ENCODE peak calls at places on chromosomes 5 and 9, in ten cellular contexts. F, C, M, Q, S, T, E, Y, N and H are unnamed samples. For H3K4me1, the result is how much of the 10 kb centered on the place peaks cover.

GRCh38 chr5:141512390-141513020 is 23.6 kb downstream of the PCDHGC5 start:
- DNase-seq in F (peak), C (peak), M (peak), Q (peak), S (peak), T (peak), E (peak), Y (peak), N (peak), H (peak)

GRCh38 chr5:135443329-135443960 is 3.7 kb downstream of the DCANP1 start:
- DNase-seq in F (no peak), C (peak), M (no peak), Q (no peak), S (no peak), T (no peak), E (no peak), Y (no peak), N (no peak), H (no peak)

GRCh38 chr5:124027441-124027840 is 515.5 kb downstream of the CSNK1G3 start:
- DNase-seq in F (no peak), C (no peak), M (no peak), Q (no peak), S (no peak), T (no peak), E (no peak), Y (no peak), N (no peak), H (no peak)

GRCh38 chr9:106769331-106769730 is 93.6 kb upstream of the ZNF462 start:
- DNase-seq in F (no peak), C (no peak), M (no peak), Q (no peak), S (no peak), T (no peak), E (no peak), Y (no peak), N (no peak), H (no peak)

GRCh38 chr5:135102716-135103696 is 69.0 kb upstream of the PITX1 start:
- DNase-seq in F (no peak), C (no peak), M (no peak), Q (no peak), S (no peak), T (no peak), E (no peak), Y (no peak), N (no peak), H (no peak)

GRCh38 chr5:130476325-130476724 is 572.1 kb downstream of the CHSY3 start:
- DNase-seq in F (no peak), C (no peak), M (no peak), Q (no peak), S (no peak), T (no peak), E (peak), Y (no peak), N (no peak), H (no peak)

GRCh38 chr9:108869092-108869725 is 7.1 kb downstream of the ACTL7A start:
- DNase-seq in F (no peak), C (no peak), M (no peak), Q (no peak), S (no peak), T (peak), E (peak), Y (no peak), N (no peak), H (no peak)

GRCh38 chr5:57232293-57233033 is 58.6 kb downstream of the GPBP1 start:
- DNase-seq in F (no peak), C (no peak), M (no peak), Q (no peak), S (no peak), T (no peak), E (no peak), Y (no peak), N (no peak), H (no peak)

GRCh38 chr9:124812401-124813016 is 35.6 kb downstream of the OLFML2A start:
- DNase-seq in F (peak), C (no peak), M (no peak), Q (no peak), S (peak), T (peak), E (peak), Y (no peak), N (peak), H (no peak)

GRCh38 chr9:81682797-81683196 is 6.5 kb downstream of the TLE1 start:
- DNase-seq in F (no peak), C (peak), M (no peak), Q (peak), S (no peak), T (peak), E (no peak), Y (no peak), N (no peak), H (no peak)

GRCh38 chr9:134413890-134414731 is 87.9 kb downstream of the RXRA start:
- DNase-seq in F (peak), C (no peak), M (no peak), Q (peak), S (no peak), T (peak), E (peak), Y (peak), N (peak), H (peak)

GRCh38 chr5:179339996-179340395 is 5.3 kb downstream of the ADAMTS2 start:
- DNase-seq in F (peak), C (no peak), M (no peak), Q (no peak), S (no peak), T (no peak), E (no peak), Y (no peak), N (no peak), H (no peak)

GRCh38 chr9:8762676-8763075 is 963.1 kb upstream of the DMAC1 start:
- DNase-seq in F (no peak), C (peak), M (no peak), Q (no peak), S (no peak), T (no peak), E (no peak), Y (no peak), N (no peak), H (no peak)

GRCh38 chr5:21152611-21153010 is 1164.6 kb upstream of the CDH18 start:
- DNase-seq in F (no peak), C (no peak), M (no peak), Q (no peak), S (no peak), T (peak), E (peak), Y (no peak), N (no peak), H (no peak)

GRCh38 chr9:137918331-137919094 is 40.9 kb downstream of the CACNA1B start:
- DNase-seq in F (no peak), C (no peak), M (no peak), Q (no peak), S (no peak), T (no peak), E (no peak), Y (no peak), N (no peak), H (no peak)

GRCh38 chr9:98943682-98944129 is at the start of gene COL15A1:
- DNase-seq in F (peak), C (no peak), M (no peak), Q (peak), S (peak), T (peak), E (peak), Y (peak), N (peak), H (peak)

GRCh38 chr5:135979510-135979909 is 24.7 kb upstream of the LECT2 start:
- DNase-seq in F (no peak), C (no peak), M (no peak), Q (no peak), S (no peak), T (peak), E (no peak), Y (no peak), N (no peak), H (no peak)

GRCh38 chr9:136722093-136722968 is 10.0 kb downstream of the DIPK1B start:
- DNase-seq in F (peak), C (no peak), M (no peak), Q (no peak), S (no peak), T (no peak), E (no peak), Y (no peak), N (no peak), H (peak)

GRCh38 chr5:144691936-144692335 is 521.3 kb downstream of the KCTD16 start:
- DNase-seq in F (no peak), C (no peak), M (no peak), Q (no peak), S (no peak), T (peak), E (no peak), Y (no peak), N (no peak), H (no peak)

GRCh38 chr9:114958021-114958846 is 27.8 kb upstream of the TNFSF8 start:
- DNase-seq in F (peak), C (peak), M (no peak), Q (no peak), S (no peak), T (peak), E (peak), Y (peak), N (peak), H (peak)

GRCh38 chr5:13676531-13676930 is 268.0 kb downstream of the DNAH5 start:
- DNase-seq in F (no peak), C (no peak), M (no peak), Q (no peak), S (no peak), T (no peak), E (no peak), Y (no peak), N (no peak), H (no peak)

GRCh38 chr5:531749-532315 is 7.6 kb upstream of the SLC9A3 start:
- DNase-seq in F (peak), C (no peak), M (no peak), Q (no peak), S (no peak), T (no peak), E (no peak), Y (no peak), N (peak), H (peak)

GRCh38 chr9:114334490-114334889 is 4.8 kb downstream of the ORM2 start:
- DNase-seq in F (no peak), C (no peak), M (no peak), Q (no peak), S (no peak), T (no peak), E (no peak), Y (no peak), N (no peak), H (no peak)

GRCh38 chr5:157842185-157842584 is 16.8 kb downstream of the CLINT1 start:
- DNase-seq in F (no peak), C (no peak), M (no peak), Q (no peak), S (no peak), T (no peak), E (no peak), Y (no peak), N (no peak), H (no peak)

GRCh38 chr9:129331772-129332512 is 153.9 kb upstream of the IER5L start:
- DNase-seq in F (no peak), C (no peak), M (no peak), Q (no peak), S (no peak), T (no peak), E (peak), Y (no peak), N (no peak), H (peak)
- H3K4me1 ChIP-seq in F (half or more), C (under half), M (under half), Q (under half), S (under half), T (under half), E (under half), Y (under half), N (under half), H (under half)

DNA sequence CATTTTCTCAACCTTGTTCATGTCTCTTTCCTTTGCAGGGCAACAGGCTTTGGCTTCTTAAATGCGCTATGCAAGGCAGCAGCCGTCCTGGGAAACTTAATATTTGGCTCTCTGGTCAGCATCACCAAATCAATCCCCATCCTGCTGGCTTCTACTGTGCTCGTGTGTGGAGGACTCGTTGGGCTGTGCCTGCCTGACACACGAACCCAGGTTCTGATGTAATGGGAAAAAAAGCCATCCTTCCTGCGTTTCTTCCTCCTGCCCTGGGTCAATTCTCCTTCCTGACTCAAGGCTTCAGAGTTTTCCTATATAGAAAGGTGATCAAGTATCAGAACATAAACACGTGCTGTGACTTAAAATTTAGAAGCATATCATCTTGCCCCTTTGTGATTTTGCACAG is 77.8 kb upstream of the IQGAP2 start:
- DNase-seq in F (no peak), C (no peak), M (no peak), Q (no peak), S (no peak), T (no peak), E (no peak), Y (no peak), N (no peak), H (no peak)
- H3K4me3 ChIP-seq in F (no peak), C (no peak), M (peak), Q (no peak), S (no peak), T (no peak), E (no peak), Y (no peak), N (no peak), H (no peak)

DNA sequence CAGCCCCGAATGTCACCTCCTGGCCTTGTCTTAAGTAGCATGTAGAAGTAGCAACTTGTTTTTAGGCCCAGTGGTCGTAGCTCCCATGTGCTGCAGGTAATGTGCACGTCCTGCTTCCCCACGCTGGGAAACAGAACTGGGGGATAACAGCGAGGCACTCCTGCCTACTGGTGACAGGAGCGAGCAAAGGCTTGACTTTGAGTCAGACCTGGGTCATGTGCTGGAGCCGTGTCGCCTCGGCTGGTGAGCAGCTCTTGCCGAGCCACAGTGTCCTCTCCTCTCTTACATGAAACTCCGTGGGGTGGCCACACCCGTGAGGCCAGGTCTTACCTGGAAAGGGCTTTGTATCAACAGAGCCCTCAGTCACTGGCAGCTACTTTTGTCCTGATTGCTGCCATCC is 17.5 kb upstream of the POMT1 start:
- DNase-seq in F (peak), C (no peak), M (no peak), Q (no peak), S (no peak), T (no peak), E (no peak), Y (no peak), N (no peak), H (peak)
- H3K4me1 ChIP-seq in F (under half), C (under half), M (under half), Q (under half), S (under half), T (under half), E (under half), Y (under half), N (under half), H (under half)

GRCh38 chr9:121966706-121967105 is 126.4 kb downstream of the TTLL11 start:
- DNase-seq in F (no peak), C (no peak), M (no peak), Q (no peak), S (no peak), T (no peak), E (no peak), Y (no peak), N (no peak), H (no peak)

GRCh38 chr9:121968056-121968455 is 125.1 kb downstream of the TTLL11 start:
- DNase-seq in F (no peak), C (no peak), M (no peak), Q (no peak), S (no peak), T (no peak), E (no peak), Y (no peak), N (no peak), H (no peak)

GRCh38 chr9:121962421-121962820 is 130.7 kb downstream of the TTLL11 start:
- DNase-seq in F (no peak), C (no peak), M (no peak), Q (no peak), S (no peak), T (no peak), E (peak), Y (no peak), N (no peak), H (no peak)

GRCh38 chr9:121960665-121961064 is 132.4 kb downstream of the TTLL11 start:
- DNase-seq in F (no peak), C (no peak), M (no peak), Q (no peak), S (no peak), T (no peak), E (no peak), Y (no peak), N (no peak), H (no peak)

GRCh38 chr9:121963542-121963995 is 129.5 kb downstream of the TTLL11 start:
- DNase-seq in F (no peak), C (no peak), M (no peak), Q (no peak), S (no peak), T (peak), E (peak), Y (no peak), N (no peak), H (no peak)
- H3K4me3 ChIP-seq in F (no peak), C (no peak), M (no peak), Q (no peak), S (no peak), T (no peak), E (peak), Y (no peak), N (no peak), H (no peak)

GRCh38 chr5:133980652-133981051 is 12.2 kb upstream of the C5orf15 start:
- DNase-seq in F (no peak), C (no peak), M (no peak), Q (no peak), S (no peak), T (no peak), E (no peak), Y (no peak), N (no peak), H (no peak)
- H3K4me1 ChIP-seq in F (under half), C (under half), M (under half), Q (under half), S (under half), T (under half), E (under half), Y (under half), N (half or more), H (under half)

DNA sequence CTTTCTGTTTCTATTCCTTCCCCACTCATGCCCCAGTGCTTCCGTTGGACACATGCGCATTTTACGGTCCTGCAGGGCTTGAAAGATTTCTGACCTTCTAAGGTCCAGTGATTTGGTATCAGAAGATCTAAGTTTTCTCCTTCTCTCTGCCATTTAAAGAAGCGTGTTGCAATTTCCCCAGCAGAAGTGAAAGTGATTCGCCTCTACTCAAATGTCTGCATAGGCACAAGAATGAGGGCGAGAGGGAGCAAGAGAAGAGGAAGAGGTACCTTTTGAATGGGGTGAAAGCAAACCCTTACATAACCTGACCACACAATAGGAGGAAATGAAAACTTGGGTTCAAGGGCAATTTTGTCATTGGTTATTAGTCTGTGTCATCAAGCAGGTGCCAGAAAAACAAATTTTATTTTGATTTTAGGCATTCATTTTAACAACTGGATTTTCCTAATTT is 31.7 kb upstream of the NR3C1 start:
- DNase-seq in F (no peak), C (peak), M (peak), Q (no peak), S (no peak), T (peak), E (no peak), Y (no peak), N (no peak), H (no peak)
- H3K4me3 ChIP-seq in F (peak), C (no peak), M (peak), Q (no peak), S (no peak), T (no peak), E (no peak), Y (peak), N (peak), H (no peak)

GRCh38 chr9:93057024-93057702 is 1.3 kb upstream of the SUSD3 start:
- DNase-seq in F (peak), C (no peak), M (no peak), Q (peak), S (no peak), T (no peak), E (no peak), Y (no peak), N (no peak), H (no peak)

GRCh38 chr9:93058357-93059096 is at the start of gene SUSD3:
- DNase-seq in F (peak), C (peak), M (peak), Q (peak), S (peak), T (peak), E (no peak), Y (peak), N (peak), H (peak)

GRCh38 chr9:93059097-93059959 is 827 bp downstream of the SUSD3 start:
- DNase-seq in F (peak), C (no peak), M (no peak), Q (peak), S (no peak), T (no peak), E (no peak), Y (no peak), N (no peak), H (no peak)

GRCh38 chr9:93059960-93060591 is 1.6 kb downstream of the SUSD3 start:
- DNase-seq in F (peak), C (no peak), M (no peak), Q (no peak), S (no peak), T (no peak), E (no peak), Y (no peak), N (no peak), H (no peak)

GRCh38 chr9:93057703-93058356 is 671 bp upstream of the SUSD3 start:
- DNase-seq in F (peak), C (no peak), M (peak), Q (peak), S (no peak), T (no peak), E (no peak), Y (no peak), N (no peak), H (no peak)
- H3K4me1 ChIP-seq in F (half or more), C (under half), M (under half), Q (under half), S (under half), T (under half), E (under half), Y (under half), N (under half), H (under half)

DNA sequence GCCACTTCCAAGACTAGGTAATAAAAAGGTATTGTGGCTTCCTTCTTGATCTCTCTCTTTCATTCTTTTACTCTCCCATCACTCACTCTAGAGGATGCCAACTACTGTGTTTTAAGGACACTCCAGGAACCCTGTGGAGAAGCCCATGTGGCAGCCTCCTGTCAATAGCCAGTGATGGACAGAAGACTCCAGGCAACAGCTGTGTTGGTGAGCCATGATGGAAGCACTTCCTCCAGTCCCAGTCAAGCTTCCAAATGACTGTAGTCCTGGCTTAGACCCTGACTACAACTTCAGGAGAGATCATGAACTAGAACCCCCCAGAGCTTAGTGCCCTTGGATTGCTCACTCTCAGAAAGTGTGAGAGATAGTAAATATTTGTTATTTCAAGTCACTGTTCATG is 123.9 kb downstream of the PPP2R2B start:
- DNase-seq in F (no peak), C (no peak), M (no peak), Q (no peak), S (no peak), T (no peak), E (no peak), Y (no peak), N (no peak), H (no peak)
- H3K4me3 ChIP-seq in F (no peak), C (no peak), M (peak), Q (no peak), S (no peak), T (no peak), E (no peak), Y (no peak), N (no peak), H (no peak)